ENCODE peak calls at places on chromosomes 4 and X, in ten cellular contexts. W, H, Y, S, F, E, Z, C, U and I are unnamed samples.

GRCh38 chr4:337932-338758 is 531 bp downstream of the ZNF141 start:
- DNase-seq in C (peak), W (peak), U (peak), H (peak), Y (peak), S (no peak), E (peak), F (peak), Z (no peak), I (peak)

GRCh38 chr4:834368-835147 is 8.6 kb upstream of the CPLX1 start:
- DNase-seq in U (no peak), S (no peak), F (no peak), E (no peak), W (no peak), Y (no peak), C (no peak), H (no peak), Z (no peak), I (peak)

GRCh38 chr4:154877110-154877760 is 96.2 kb downstream of the RBM46 start:
- DNase-seq in C (peak), F (peak), U (peak), S (no peak), E (no peak), Y (peak), Z (peak), W (no peak), H (no peak), I (no peak)

GRCh38 chrX:76850851-76851250 is 423.3 kb downstream of the MAGEE1 start:
- DNase-seq in Z (no peak), C (no peak), Y (no peak), H (no peak), S (no peak), E (no peak), U (no peak), F (peak), W (no peak), I (no peak)

GRCh38 chr4:184805462-184806245 is 20.1 kb downstream of the ACSL1 start:
- DNase-seq in Y (no peak), S (no peak), W (peak), H (peak), U (no peak), Z (no peak), C (peak), F (no peak), E (no peak), I (peak)

GRCh38 chr4:134078230-134078914 is 123.2 kb downstream of the PABPC4L start:
- DNase-seq in E (no peak), H (no peak), U (no peak), W (no peak), F (no peak), S (no peak), Z (no peak), Y (no peak), C (no peak), I (no peak)

GRCh38 chr4:10461091-10461849 is 4.0 kb upstream of the ZNF518B start:
- DNase-seq in C (peak), H (no peak), W (peak), Z (peak), U (peak), F (peak), S (no peak), E (peak), Y (peak), I (peak)

GRCh38 chrX:119579414-119579813 is 5.1 kb downstream of the UBE2A start:
- DNase-seq in W (peak), F (no peak), S (no peak), E (no peak), Z (no peak), U (no peak), Y (no peak), C (no peak), H (no peak), I (no peak)

GRCh38 chr4:91147067-91147466 is 1019.9 kb downstream of the CCSER1 start:
- DNase-seq in H (no peak), Y (no peak), E (no peak), F (no peak), S (no peak), W (no peak), Z (no peak), C (no peak), U (no peak), I (no peak)

GRCh38 chrX:147476008-147476407 is 435.7 kb upstream of the FMR1 start:
- DNase-seq in Z (peak), W (no peak), U (peak), Y (no peak), E (no peak), S (no peak), H (no peak), F (no peak), C (peak), I (peak)

GRCh38 chrX:10591363-10592036 is 28.9 kb downstream of the MID1 start:
- DNase-seq in Z (no peak), S (no peak), Y (no peak), C (no peak), U (no peak), H (no peak), E (no peak), W (no peak), F (no peak), I (no peak)

GRCh38 chr4:53563824-53564223 is 27.5 kb downstream of the LNX1 start:
- DNase-seq in W (peak), C (no peak), U (peak), Z (no peak), E (peak), H (no peak), F (peak), Y (peak), S (peak), I (no peak)

GRCh38 chr4:168740686-168741085 is 243.8 kb downstream of the PALLD start:
- DNase-seq in H (no peak), C (no peak), Z (no peak), F (no peak), U (no peak), S (no peak), E (no peak), W (no peak), Y (no peak), I (no peak)

GRCh38 chr4:64718091-64718490 is 308.8 kb upstream of the TECRL start:
- DNase-seq in H (no peak), U (peak), Y (peak), F (peak), S (no peak), C (peak), Z (no peak), W (no peak), E (no peak), I (no peak)

GRCh38 chr4:125664091-125664767 is 349.5 kb downstream of the FAT4 start:
- DNase-seq in W (no peak), E (no peak), U (no peak), Z (no peak), S (no peak), C (no peak), F (no peak), H (no peak), Y (peak), I (no peak)

GRCh38 chr4:65624651-65625050 is 45.6 kb downstream of the EPHA5 start:
- DNase-seq in E (no peak), Y (peak), C (no peak), F (peak), Z (no peak), U (peak), S (no peak), W (no peak), H (no peak), I (no peak)

GRCh38 chr4:85610450-85610849 is 135.5 kb downstream of the ARHGAP24 start:
- DNase-seq in H (no peak), S (no peak), F (no peak), U (no peak), Y (no peak), W (peak), E (no peak), Z (no peak), C (no peak), I (no peak)

GRCh38 chr4:113955411-113955810 is 24.0 kb downstream of the ARSJ start:
- DNase-seq in E (no peak), W (no peak), F (no peak), Y (no peak), C (no peak), U (no peak), Z (no peak), H (no peak), S (no peak), I (no peak)

GRCh38 chr4:129335263-129335662 is 239.3 kb downstream of the C4orf33 start:
- DNase-seq in C (no peak), F (no peak), Y (no peak), S (no peak), W (no peak), H (no peak), Z (no peak), U (no peak), E (no peak), I (no peak)

GRCh38 chr4:152273343-152273742 is 262.5 kb downstream of the FBXW7 start:
- DNase-seq in H (no peak), Z (no peak), W (no peak), S (no peak), E (peak), C (no peak), Y (no peak), F (no peak), U (no peak), I (no peak)

GRCh38 chr4:152118819-152119553 is 358.2 kb upstream of the GATB start:
- DNase-seq in F (no peak), C (no peak), U (no peak), Y (no peak), S (no peak), H (no peak), Z (no peak), E (no peak), W (no peak), I (no peak)

GRCh38 chrX:12988797-12989196 is 13.9 kb downstream of the TMSB4X start:
- DNase-seq in H (no peak), U (peak), C (peak), S (no peak), E (peak), Z (peak), F (peak), Y (peak), W (no peak), I (no peak)

GRCh38 chr4:6884341-6884870 is 25.2 kb upstream of the TBC1D14 start:
- DNase-seq in H (no peak), Z (no peak), Y (no peak), C (no peak), U (no peak), S (no peak), W (no peak), F (peak), E (no peak), I (no peak)

GRCh38 chrX:46770006-46770816 is 11.3 kb upstream of the SLC9A7 start:
- DNase-seq in S (no peak), Z (no peak), U (peak), Y (peak), W (no peak), C (no peak), H (no peak), F (peak), E (peak), I (no peak)

GRCh38 chrX:19557816-19558215 is 42.5 kb upstream of the MAP3K15 start:
- DNase-seq in Y (no peak), E (no peak), W (no peak), U (peak), S (no peak), H (no peak), Z (no peak), F (no peak), C (no peak), I (no peak)

GRCh38 chr4:53706422-53707032 is 115.2 kb upstream of the LNX1 start:
- DNase-seq in S (peak), H (no peak), W (peak), Z (peak), C (peak), Y (peak), F (peak), U (peak), E (peak), I (no peak)

GRCh38 chrX:53330331-53330730 is 48.9 kb upstream of the IQSEC2 start:
- DNase-seq in Z (no peak), E (no peak), S (no peak), U (no peak), C (no peak), F (no peak), W (no peak), H (no peak), Y (no peak), I (no peak)

GRCh38 chr4:107794001-107794400 is 30.7 kb upstream of the SGMS2 start:
- DNase-seq in F (no peak), Y (no peak), E (no peak), S (no peak), Z (no peak), U (no peak), H (no peak), C (peak), W (no peak), I (no peak)

GRCh38 chrX:130086414-130087207 is 23.7 kb downstream of the ELF4 start:
- DNase-seq in S (no peak), H (no peak), Z (no peak), U (no peak), W (peak), Y (no peak), C (no peak), E (no peak), F (no peak), I (no peak)

GRCh38 chrX:14913241-14913640 is 40.0 kb downstream of the MOSPD2 start:
- DNase-seq in Z (no peak), S (no peak), W (no peak), C (no peak), Y (peak), F (peak), U (peak), H (no peak), E (no peak), I (no peak)

GRCh38 chr4:183912585-183912984 is 7.5 kb downstream of the STOX2 start:
- DNase-seq in C (no peak), W (no peak), E (no peak), U (no peak), H (no peak), Z (no peak), S (no peak), F (peak), Y (peak), I (no peak)

GRCh38 chrX:23783569-23784486 is 855 bp downstream of the SAT1 start:
- DNase-seq in C (no peak), Y (peak), W (peak), E (no peak), U (peak), Z (peak), H (no peak), F (peak), S (no peak), I (no peak)

GRCh38 chrX:154334496-154334895 is 38.9 kb downstream of the TKTL1 start:
- DNase-seq in H (no peak), Z (no peak), E (no peak), F (no peak), C (no peak), S (no peak), W (no peak), U (no peak), Y (no peak), I (no peak)

GRCh38 chrX:70808942-70809940 is 99.3 kb downstream of the TEX11 start:
- DNase-seq in H (no peak), Z (no peak), C (no peak), Y (no peak), F (no peak), U (no peak), E (no peak), S (no peak), W (no peak), I (no peak)

GRCh38 chrX:48592971-48593370 is 4.3 kb upstream of the WDR13 start:
- DNase-seq in S (no peak), H (no peak), C (no peak), U (peak), F (no peak), Z (no peak), Y (no peak), E (no peak), W (no peak), I (no peak)

GRCh38 chr4:139300431-139301142 is 718 bp upstream of the NAA15 start:
- DNase-seq in U (peak), Y (peak), Z (peak), H (no peak), E (peak), F (peak), C (peak), W (peak), S (no peak), I (no peak)
- TF ChIP-seq CTCF in U (no peak), Y (no peak), Z (no peak), H (no peak), E (no peak), F (no peak), C (no peak), W (no peak), S (no peak), I (no peak)

GRCh38 chr4:143084566-143084965 is 100.2 kb upstream of the USP38 start:
- DNase-seq in Y (no peak), F (no peak), W (no peak), C (no peak), E (no peak), U (no peak), H (no peak), S (no peak), Z (no peak), I (no peak)

GRCh38 chr4:143085644-143086043 is 99.1 kb upstream of the USP38 start:
- DNase-seq in S (no peak), H (no peak), C (no peak), F (no peak), Z (no peak), Y (no peak), U (no peak), E (no peak), W (no peak), I (no peak)

GRCh38 chr4:143082698-143083097 is 102.0 kb upstream of the USP38 start:
- DNase-seq in E (no peak), Z (no peak), U (no peak), H (no peak), W (no peak), Y (no peak), F (peak), C (peak), S (no peak), I (no peak)

GRCh38 chr4:143083811-143084472 is 100.8 kb upstream of the USP38 start:
- DNase-seq in Y (no peak), W (no peak), Z (no peak), C (no peak), U (peak), H (no peak), S (no peak), E (peak), F (no peak), I (no peak)

GRCh38 chr4:143085224-143085623 is 99.5 kb upstream of the USP38 start:
- DNase-seq in E (peak), W (no peak), Z (no peak), Y (peak), S (no peak), H (no peak), C (no peak), F (peak), U (peak), I (no peak)
- TF ChIP-seq CTCF in E (no peak), W (peak), Z (no peak), Y (no peak), S (peak), H (no peak), C (peak), F (no peak), U (no peak), I (no peak)

DNA sequence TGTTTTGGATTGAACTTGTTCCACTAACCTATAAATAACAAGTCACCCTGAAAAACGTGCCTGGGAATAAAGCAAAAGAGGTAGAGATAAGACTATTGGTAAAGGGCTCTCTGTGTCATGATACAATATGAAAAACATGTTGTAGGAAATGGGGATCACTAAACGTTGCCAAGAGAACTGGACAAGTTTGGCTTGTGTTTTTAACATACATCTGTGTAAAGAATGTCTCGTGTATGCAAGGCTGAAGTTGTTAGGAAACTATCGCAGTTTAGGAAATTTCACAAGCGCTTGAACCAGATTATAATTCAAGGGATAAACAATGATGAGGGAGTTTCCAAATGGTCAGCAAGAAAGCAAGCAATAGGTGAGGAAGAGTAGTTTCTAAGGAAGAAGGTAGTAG is 655.8 kb downstream of the PCDH7 start:
- DNase-seq in U (no peak), W (no peak), C (no peak), Y (no peak), E (no peak), S (no peak), Z (no peak), H (no peak), F (no peak), I (no peak)
- TF ChIP-seq CTCF in U (no peak), W (no peak), C (no peak), Y (no peak), E (no peak), S (no peak), Z (no peak), H (no peak), F (no peak), I (no peak)

GRCh38 chr4:26330186-26330787 is 9.5 kb downstream of the RBPJ start:
- DNase-seq in E (no peak), Z (peak), H (no peak), W (no peak), C (peak), S (no peak), F (peak), Y (peak), U (peak), I (no peak)

GRCh38 chr4:26326791-26327190 is 6.0 kb downstream of the RBPJ start:
- DNase-seq in S (peak), Z (no peak), W (no peak), H (no peak), C (no peak), F (peak), U (peak), Y (peak), E (peak), I (no peak)

GRCh38 chr4:26330946-26331345 is 10.1 kb downstream of the RBPJ start:
- DNase-seq in H (no peak), W (no peak), Z (no peak), S (no peak), E (no peak), F (no peak), Y (no peak), U (no peak), C (peak), I (no peak)

GRCh38 chr4:26334366-26334765 is 13.6 kb downstream of the RBPJ start:
- DNase-seq in H (no peak), S (no peak), W (no peak), C (no peak), E (no peak), Y (no peak), U (no peak), Z (no peak), F (no peak), I (no peak)

DNA sequence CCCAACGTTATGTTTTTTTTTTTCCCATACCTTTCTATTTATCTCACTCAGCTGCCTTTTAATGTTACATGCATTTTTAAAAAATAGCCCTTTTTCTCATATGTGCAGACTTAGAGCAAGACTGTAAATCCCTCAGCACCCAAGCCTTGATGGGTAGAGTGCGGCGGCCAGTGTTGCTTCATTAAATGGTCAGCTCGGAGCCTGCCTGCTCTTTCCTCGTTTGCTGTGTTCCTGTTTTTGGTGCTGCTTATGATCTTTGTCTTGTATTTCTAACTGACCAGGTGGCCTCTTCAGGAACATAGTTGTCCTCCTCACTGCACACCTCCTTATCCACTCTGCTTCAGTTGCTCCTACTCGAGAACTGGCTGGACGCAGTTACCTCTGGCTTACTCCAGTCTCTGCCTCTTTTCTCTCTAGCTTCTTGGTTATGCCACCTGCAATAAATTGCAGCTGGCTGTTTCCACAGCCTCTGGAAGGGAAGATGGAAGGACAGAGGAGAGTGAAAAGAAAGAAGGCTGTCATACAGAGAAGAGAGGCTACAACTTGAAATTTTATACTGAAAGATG is 10.6 kb downstream of the RBPJ start:
- DNase-seq in C (no peak), H (no peak), Z (no peak), U (no peak), S (no peak), Y (no peak), W (no peak), E (no peak), F (no peak), I (no peak)
- TF ChIP-seq CTCF in C (no peak), H (no peak), Z (no peak), U (no peak), S (no peak), Y (no peak), W (no peak), E (no peak), F (no peak), I (no peak)